ENCODE peak calls at places on chromosomes 12 and 14, in four cellular contexts. A is AG09319, U is heart right ventricle, B is progenitor cell of endocrine pancreas. G is an unnamed sample.

GRCh38 chr12:74903522-74903921 is 306.1 kb downstream of the KCNC2 start:
- DNase-seq in A (no peak), U (no peak), B (no peak), G (no peak)

GRCh38 chr12:125528300-125528699 is 463.1 kb downstream of the AACS start:
- DNase-seq in A (no peak), U (no peak), B (no peak), G (no peak)

GRCh38 chr14:73729556-73730265 is 15.5 kb upstream of the PNMA1 start:
- DNase-seq in A (no peak), U (peak), B (no peak), G (no peak)

GRCh38 chr14:100015251-100015655 is 50.0 kb upstream of the EVL start:
- DNase-seq in A (no peak), U (no peak), B (no peak), G (peak)

GRCh38 chr12:5441497-5442236 is 9.8 kb downstream of the NTF3 start:
- DNase-seq in A (no peak), U (no peak), B (no peak), G (no peak)

GRCh38 chr12:97960741-97961608 is 498.4 kb downstream of the RMST start:
- DNase-seq in A (no peak), U (peak), B (peak), G (peak)

GRCh38 chr14:92093320-92093719 is 13.1 kb downstream of the ATXN3 start:
- DNase-seq in A (no peak), U (no peak), B (no peak), G (no peak)

GRCh38 chr12:98464155-98464554 is 51.2 kb upstream of the TMPO start:
- DNase-seq in A (no peak), U (no peak), B (no peak), G (no peak)

GRCh38 chr12:64826234-64826633 is 1.8 kb downstream of the TBC1D30 start:
- DNase-seq in A (no peak), U (peak), B (peak), G (peak)

GRCh38 chr12:10753066-10753465 is 29.9 kb upstream of the YBX3 start:
- DNase-seq in A (peak), U (no peak), B (no peak), G (no peak)

GRCh38 chr14:102928412-102929348 is 6.2 kb downstream of the AMN start:
- DNase-seq in A (no peak), U (peak), B (peak), G (peak)

GRCh38 chr12:108727868-108728735 is 3.2 kb downstream of the CORO1C start:
- DNase-seq in A (no peak), U (no peak), B (no peak), G (no peak)

GRCh38 chr14:104155513-104155912 is 17.1 kb downstream of the KIF26A start:
- DNase-seq in A (no peak), U (peak), B (no peak), G (no peak)

GRCh38 chr12:27013606-27014084 is 539 bp downstream of the TM7SF3 start:
- DNase-seq in A (no peak), U (no peak), B (no peak), G (no peak)

GRCh38 chr14:35244542-35244941 is 47.6 kb upstream of the PSMA6 start:
- DNase-seq in A (no peak), U (no peak), B (no peak), G (no peak)

GRCh38 chr12:29374913-29375312 is 6.1 kb downstream of the ERGIC2 start:
- DNase-seq in A (no peak), U (no peak), B (no peak), G (no peak)

GRCh38 chr14:50808053-50808452 is 22.9 kb downstream of the NIN start:
- DNase-seq in A (no peak), U (no peak), B (no peak), G (no peak)

GRCh38 chr12:97560359-97560758 is 97.8 kb downstream of the RMST start:
- DNase-seq in A (no peak), U (no peak), B (no peak), G (no peak)

GRCh38 chr14:49659526-49660455 is 24.7 kb upstream of the DNAAF2 start:
- DNase-seq in A (no peak), U (no peak), B (no peak), G (no peak)

GRCh38 chr14:51860836-51861583 is 598 bp downstream of the GNG2 start:
- DNase-seq in A (no peak), U (no peak), B (no peak), G (no peak)

GRCh38 chr14:89000007-89000942 is 175.8 kb downstream of the TTC8 start:
- DNase-seq in A (peak), U (no peak), B (no peak), G (no peak)

GRCh38 chr14:88535149-88535548 is 19.7 kb downstream of the PTPN21 start:
- DNase-seq in A (no peak), U (no peak), B (no peak), G (no peak)

GRCh38 chr14:99035712-99036593 is 236.0 kb downstream of the BCL11B start:
- DNase-seq in A (peak), U (peak), B (no peak), G (no peak)

GRCh38 chr14:64401923-64402322 is 13.8 kb downstream of the MTHFD1 start:
- DNase-seq in A (no peak), U (no peak), B (no peak), G (no peak)

GRCh38 chr14:79643132-79643531 is 568.2 kb downstream of the DIO2 start:
- DNase-seq in A (no peak), U (no peak), B (no peak), G (no peak)

GRCh38 chr12:9404031-9404430 is 195.8 kb upstream of the PZP start:
- DNase-seq in A (no peak), U (no peak), B (no peak), G (no peak)

GRCh38 chr12:113214938-113215400 is 6.3 kb upstream of the TPCN1 start:
- DNase-seq in A (peak), U (peak), B (no peak), G (no peak)

GRCh38 chr12:52258335-52258901 is 16.0 kb upstream of the KRT86 start:
- DNase-seq in A (no peak), U (no peak), B (peak), G (no peak)

GRCh38 chr12:27940756-27941402 is 31.7 kb downstream of the PTHLH start:
- DNase-seq in A (peak), U (peak), B (peak), G (peak)

GRCh38 chr12:10497602-10498001 is 8.1 kb upstream of the EIF2S3B start:
- DNase-seq in A (no peak), U (no peak), B (no peak), G (no peak)

GRCh38 chr14:96089401-96089800 is 50.2 kb downstream of the C14orf132 start:
- DNase-seq in A (no peak), U (no peak), B (no peak), G (no peak)

GRCh38 chr12:124277394-124278222 is 17.3 kb upstream of the RFLNA start:
- DNase-seq in A (no peak), U (no peak), B (no peak), G (no peak)

GRCh38 chr14:24817638-24818053 is 183.7 kb upstream of the GZMB start:
- DNase-seq in A (no peak), U (no peak), B (no peak), G (no peak)

GRCh38 chr12:88921890-88922532 is 341.7 kb upstream of the KITLG start:
- DNase-seq in A (no peak), U (no peak), B (no peak), G (no peak)

GRCh38 chr12:65977384-65977783 is 153.1 kb downstream of the HMGA2 start:
- DNase-seq in A (no peak), U (no peak), B (no peak), G (no peak)

GRCh38 chr12:25501565-25501964 is 51.5 kb downstream of the LMNTD1 start:
- DNase-seq in A (no peak), U (no peak), B (no peak), G (no peak)

GRCh38 chr12:67909091-67909531 is 80.1 kb upstream of the IFNG-AS1 start:
- DNase-seq in A (peak), U (no peak), B (no peak), G (no peak)

GRCh38 chr12:10896854-10897253 is 12.5 kb downstream of the TAS2R13 start:
- DNase-seq in A (no peak), U (no peak), B (no peak), G (no peak)

DNA sequence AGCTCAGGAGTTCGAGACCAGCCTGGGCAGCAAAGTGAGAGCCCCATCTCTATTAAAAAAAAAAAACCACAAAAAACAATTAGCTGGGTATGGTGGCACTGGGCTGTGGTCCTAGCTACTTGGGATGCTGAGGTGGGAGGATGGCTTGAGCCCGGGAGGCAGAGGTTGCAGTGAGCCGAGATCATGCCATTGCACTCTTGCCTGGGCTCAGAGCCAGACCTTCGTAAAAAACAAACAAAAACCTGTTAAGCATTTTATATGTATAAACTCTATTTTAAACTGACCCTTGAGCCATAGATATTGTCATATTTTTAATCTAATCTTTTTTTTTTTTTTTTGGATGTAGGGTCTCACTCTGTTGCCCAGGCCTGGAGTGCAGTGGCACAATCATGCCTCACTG is 35.7 kb downstream of the DNM1L start:
- DNase-seq in A (no peak), U (no peak), B (no peak), G (no peak)
- TF ChIP-seq CTCF in A (no peak), U (no peak), B (no peak), G (no peak)

DNA sequence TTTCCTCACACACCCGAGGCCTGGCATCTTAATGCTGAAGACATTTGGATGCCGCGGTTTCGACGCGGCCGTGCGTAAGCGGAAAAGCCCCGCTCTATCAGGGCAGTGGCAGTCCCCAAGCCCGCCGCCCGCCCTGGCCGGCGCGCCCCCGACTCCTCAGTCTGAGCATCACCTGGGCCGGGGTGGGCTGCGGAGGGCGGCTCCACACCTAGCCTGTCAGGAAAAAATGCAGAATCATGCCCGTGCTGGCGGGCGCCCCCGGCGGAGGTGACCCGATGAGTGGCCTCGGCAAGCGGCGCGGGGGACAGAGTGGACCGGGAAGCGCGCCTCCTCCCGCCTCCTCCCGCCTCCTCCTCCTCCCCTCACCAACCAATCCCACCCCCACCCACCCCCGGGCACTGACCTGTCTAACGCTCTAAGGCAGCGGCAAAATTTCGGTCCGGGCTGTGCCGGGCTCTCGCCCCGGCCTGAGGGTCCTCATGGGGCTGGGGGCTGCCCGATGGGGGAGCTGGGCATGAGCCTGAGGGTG is 568 bp downstream of the B4GALNT1 start:
- DNase-seq in A (no peak), U (no peak), B (no peak), G (peak)
- TF ChIP-seq CTCF in A (no peak), U (no peak), B (no peak), G (peak)

DNA sequence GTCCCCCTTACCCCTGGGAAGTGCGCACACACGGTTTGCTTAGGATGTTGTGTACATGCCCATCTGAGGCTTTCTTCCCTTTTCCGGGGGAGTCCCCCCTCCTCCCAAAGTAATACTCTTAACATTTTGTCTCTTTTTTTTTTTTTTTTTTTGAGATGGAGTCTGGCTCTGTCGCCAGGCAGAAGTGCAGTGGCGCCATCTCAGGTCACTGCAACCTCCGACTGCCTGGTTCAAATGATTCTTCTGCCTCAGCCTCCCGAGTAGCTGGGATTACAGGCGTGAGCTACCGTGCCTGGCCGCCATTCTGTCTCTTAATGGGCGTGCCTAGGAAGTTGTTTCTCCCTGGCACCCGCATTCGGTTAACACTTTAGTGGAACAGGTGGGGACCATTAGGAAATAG is 4.5 kb upstream of the GMFB start:
- DNase-seq in A (no peak), U (no peak), B (no peak), G (no peak)
- TF ChIP-seq CTCF in A (no peak), U (no peak), B (no peak), G (no peak)

GRCh38 chr12:127485528-127485927 is 781.4 kb upstream of the TMEM132C start:
- DNase-seq in A (peak), U (no peak), B (no peak), G (no peak)
- TF ChIP-seq CTCF in A (peak), U (no peak), B (no peak), G (no peak)

DNA sequence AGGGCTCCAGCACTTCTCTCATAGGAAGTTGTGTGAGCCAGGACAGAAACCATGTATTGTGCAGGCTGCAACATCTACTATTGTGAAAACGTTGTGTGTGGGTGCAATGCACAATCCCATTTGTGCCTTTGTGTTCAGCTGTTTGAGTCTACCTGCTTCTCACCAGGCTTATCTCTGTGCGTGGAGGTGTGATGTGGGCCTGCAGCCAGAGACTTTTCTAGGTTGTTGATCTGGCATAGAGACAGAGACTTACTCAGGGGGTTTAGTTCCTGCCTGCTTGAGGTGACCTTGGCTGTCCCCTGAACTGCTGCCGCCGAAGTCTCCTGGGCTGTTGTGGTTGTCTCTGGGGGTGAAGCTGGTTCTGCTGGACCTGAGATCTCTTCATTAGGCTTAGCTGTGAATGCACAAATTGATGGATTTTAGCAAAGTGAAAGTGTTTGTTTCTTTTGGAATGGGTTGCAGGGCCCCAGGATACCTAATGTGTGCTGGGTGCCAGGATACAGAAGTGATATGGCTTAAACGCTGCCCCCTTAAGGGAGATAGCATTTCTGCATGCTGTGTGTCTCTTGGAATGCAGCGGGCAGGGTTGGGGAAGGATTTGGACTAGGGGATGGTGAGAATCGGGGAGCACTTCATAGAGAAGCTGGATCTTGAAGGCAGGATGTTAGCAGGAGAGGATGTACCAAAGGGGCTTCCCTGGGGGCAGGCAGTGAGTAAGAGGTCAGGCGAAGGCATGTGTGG is 2.5 kb downstream of the LACRT start:
- DNase-seq in A (no peak), U (no peak), B (no peak), G (no peak)
- TF ChIP-seq CTCF in A (no peak), U (no peak), B (peak), G (no peak)

DNA sequence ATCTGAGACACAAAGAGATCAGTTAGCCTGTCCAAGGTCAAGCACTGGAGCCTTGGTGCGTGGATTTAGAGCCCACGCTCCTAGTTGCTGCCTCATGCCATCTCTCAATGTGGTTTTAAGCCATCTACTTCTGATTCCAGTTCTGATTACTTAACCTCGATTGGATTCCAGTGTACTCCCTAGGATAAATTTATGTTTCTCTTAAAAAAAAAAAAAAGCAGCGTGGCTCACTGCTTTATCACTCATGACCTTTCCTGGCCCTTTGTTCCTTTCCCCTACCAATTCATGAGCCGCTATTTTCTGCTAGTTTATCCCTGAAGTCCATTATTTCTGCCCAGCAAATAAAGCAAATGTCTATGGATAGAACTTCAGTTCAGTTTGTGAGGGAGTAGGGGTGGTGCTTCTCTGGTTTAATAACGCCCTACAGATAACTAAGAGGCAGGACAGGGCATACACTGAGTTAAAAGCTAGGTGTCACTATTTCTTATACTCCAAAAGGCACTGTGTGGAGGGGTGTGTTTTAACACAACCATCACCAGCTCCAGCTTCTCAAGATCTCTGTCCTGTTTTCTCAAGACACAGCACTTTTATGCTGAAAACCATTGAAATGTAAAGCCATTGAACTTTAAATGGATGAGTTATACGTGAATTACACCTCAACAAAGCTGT is 9.8 kb upstream of the PARP11 start:
- DNase-seq in A (no peak), U (no peak), B (no peak), G (peak)
- TF ChIP-seq CTCF in A (no peak), U (no peak), B (peak), G (peak)

GRCh38 chr12:131849700-131850553 is 21.7 kb downstream of the MMP17 start:
- DNase-seq in A (no peak), U (no peak), B (no peak), G (no peak)

GRCh38 chr12:131845121-131845520 is 16.9 kb downstream of the MMP17 start:
- DNase-seq in A (no peak), U (no peak), B (no peak), G (no peak)

GRCh38 chr12:131848753-131849152 is 20.6 kb downstream of the MMP17 start:
- DNase-seq in A (no peak), U (no peak), B (no peak), G (no peak)

GRCh38 chr12:131844656-131845055 is 16.5 kb downstream of the MMP17 start:
- DNase-seq in A (no peak), U (no peak), B (no peak), G (no peak)

DNA sequence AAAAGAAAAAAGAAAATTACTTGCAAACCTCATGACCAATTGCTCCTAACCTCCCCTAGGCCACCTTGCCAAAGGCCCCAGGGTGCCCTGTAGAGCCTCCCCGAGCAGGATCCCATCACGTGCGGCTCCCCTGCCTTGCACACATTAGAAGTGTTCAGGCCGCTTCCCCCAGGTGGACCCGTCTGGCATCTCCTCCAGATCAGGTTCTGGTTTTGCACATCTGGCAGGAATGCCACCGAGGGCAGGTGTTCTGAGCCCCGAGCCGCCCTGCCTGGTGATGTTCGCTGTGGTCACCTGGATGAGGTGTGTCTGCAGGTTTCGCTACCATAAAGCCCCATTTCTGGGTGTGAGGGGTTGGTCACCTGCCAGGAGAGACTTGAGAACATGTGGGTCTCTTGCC is 19.3 kb downstream of the MMP17 start:
- DNase-seq in A (no peak), U (no peak), B (no peak), G (no peak)
- TF ChIP-seq CTCF in A (no peak), U (no peak), B (no peak), G (no peak)

G was measured in GM10248.